ENCODE peak calls at places on chromosome 16, in seven cellular contexts. Z is IMR-90, B is mesenchymal stem cell, U is H9, E is mesendoderm, I is H1, N is trophoblast cell. P is an unnamed sample.

GRCh38 chr16:67279296-67280089 is at the start of gene PLEKHG4:
- DNase-seq in Z (peak; percentile 66), B (peak; percentile 56), U (peak; percentile 83), E (peak; percentile 82), I (peak; percentile 27), N (peak; percentile 81), P (peak; percentile 58)

GRCh38 chr16:71441348-71441781 is 489 bp downstream of the TLE7 start:
- DNase-seq in Z (no peak), B (no peak), U (peak; percentile 77), E (peak; percentile 14), I (no peak), N (peak; percentile 81), P (no peak)

GRCh38 chr16:983044-984030 is 1.8 kb downstream of the SOX8 start:
- DNase-seq in Z (no peak), B (no peak), U (no peak), E (no peak), I (no peak), N (no peak), P (no peak)

GRCh38 chr16:9955677-9956076 is 226.6 kb downstream of the GRIN2A start:
- DNase-seq in Z (no peak), B (no peak), U (no peak), E (no peak), I (no peak), N (no peak), P (no peak)

GRCh38 chr16:88194397-88195020 is 188.2 kb upstream of the ZNF469 start:
- DNase-seq in Z (peak; percentile 22), B (no peak), U (no peak), E (no peak), I (no peak), N (no peak), P (no peak)

GRCh38 chr16:88862968-88863367 is 3.5 kb downstream of the PABPN1L start:
- DNase-seq in Z (no peak), B (no peak), U (no peak), E (no peak), I (no peak), N (no peak), P (no peak)

GRCh38 chr16:24986512-24987303 is 28.5 kb downstream of the ARHGAP17 start:
- DNase-seq in Z (peak; percentile 88), B (peak; percentile 94), U (no peak), E (no peak), I (no peak), N (peak; percentile 77), P (no peak)

GRCh38 chr16:15427648-15428239 is 6.6 kb upstream of the BMERB1 start:
- DNase-seq in Z (peak; percentile 84), B (peak; percentile 77), U (no peak), E (peak; percentile 37), I (no peak), N (peak; percentile 86), P (no peak)

GRCh38 chr16:720507-720989 is 398 bp upstream of the ANTKMT start:
- DNase-seq in Z (peak; percentile 70), B (peak; percentile 89), U (peak; percentile 73), E (peak; percentile 83), I (no peak), N (no peak), P (no peak)

GRCh38 chr16:88306860-88307545 is 75.8 kb upstream of the ZNF469 start:
- DNase-seq in Z (peak; percentile 99), B (peak; percentile 99), U (no peak), E (no peak), I (no peak), N (peak; percentile 78), P (no peak)

GRCh38 chr16:1920727-1921155 is 2.5 kb upstream of the HS3ST6 start:
- DNase-seq in Z (no peak), B (peak; percentile 28), U (peak; percentile 88), E (peak; percentile 67), I (no peak), N (peak; percentile 82), P (peak; percentile 65)

GRCh38 chr16:50884066-50884860 is 142.4 kb downstream of the CYLD start:
- DNase-seq in Z (no peak), B (no peak), U (peak; percentile 65), E (peak; percentile 55), I (no peak), N (peak; percentile 3), P (no peak)

GRCh38 chr16:28984619-28985135 is at the start of gene LAT:
- DNase-seq in Z (no peak), B (no peak), U (no peak), E (no peak), I (no peak), N (no peak), P (no peak)

GRCh38 chr16:27646811-27647210 is 96.9 kb downstream of the KATNIP start:
- DNase-seq in Z (peak; percentile 36), B (no peak), U (no peak), E (no peak), I (no peak), N (no peak), P (no peak)

GRCh38 chr16:21158208-21159110 is at the start of gene LDAF1:
- DNase-seq in Z (peak; percentile 63), B (peak; percentile 82), U (peak; percentile 86), E (peak; percentile 88), I (no peak), N (peak; percentile 73), P (peak; percentile 67)

GRCh38 chr16:75227361-75228142 is 8.8 kb downstream of the CTRB1 start:
- DNase-seq in Z (no peak), B (no peak), U (no peak), E (no peak), I (no peak), N (no peak), P (no peak)

GRCh38 chr16:1990336-1991134 is 765 bp downstream of the SYNGR3 start:
- DNase-seq in Z (no peak), B (no peak), U (peak; percentile 86), E (peak; percentile 75), I (no peak), N (peak; percentile 54), P (no peak)

GRCh38 chr16:69384974-69385373 is 833 bp downstream of the TERF2 start:
- DNase-seq in Z (no peak), B (no peak), U (no peak), E (no peak), I (no peak), N (no peak), P (no peak)

GRCh38 chr16:31130899-31131298 is 4.6 kb downstream of the PRSS8 start:
- DNase-seq in Z (no peak), B (no peak), U (peak; percentile 93), E (peak; percentile 83), I (no peak), N (peak; percentile 95), P (no peak)

GRCh38 chr16:48535369-48535787 is 74.6 kb downstream of the N4BP1 start:
- DNase-seq in Z (no peak), B (no peak), U (no peak), E (no peak), I (no peak), N (no peak), P (no peak)

DNA sequence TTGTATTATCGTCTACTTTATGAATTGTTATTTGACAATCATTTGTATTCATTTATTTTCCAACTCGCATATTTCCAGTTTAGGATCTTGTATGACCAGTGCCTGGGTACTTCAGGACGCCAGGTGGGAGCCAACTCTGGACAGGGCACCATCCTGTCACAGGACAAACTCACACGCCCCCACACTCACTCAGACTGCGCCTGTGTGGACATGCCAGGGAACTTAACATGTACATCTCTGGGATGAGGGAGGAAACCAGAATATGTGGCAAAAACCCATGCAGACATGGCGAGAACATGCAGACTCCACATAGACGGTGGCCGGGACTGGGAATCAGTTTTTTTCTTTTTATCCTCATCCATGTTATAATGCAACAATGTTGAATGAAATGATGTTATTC is 68.5 kb downstream of the CLEC16A start:
- DNase-seq in Z (no peak), B (no peak), U (no peak), E (no peak), I (no peak), N (no peak), P (no peak)
- H3K79me1 ChIP-seq in Z (peaks cover 31% of the 10 kb centered on the region), B (peaks cover 24% of the 10 kb centered on the region), U (no peaks in the 10 kb centered on the region), E (no peaks in the 10 kb centered on the region), I (no peaks in the 10 kb centered on the region), N (no peaks in the 10 kb centered on the region), P (no peaks in the 10 kb centered on the region)

DNA sequence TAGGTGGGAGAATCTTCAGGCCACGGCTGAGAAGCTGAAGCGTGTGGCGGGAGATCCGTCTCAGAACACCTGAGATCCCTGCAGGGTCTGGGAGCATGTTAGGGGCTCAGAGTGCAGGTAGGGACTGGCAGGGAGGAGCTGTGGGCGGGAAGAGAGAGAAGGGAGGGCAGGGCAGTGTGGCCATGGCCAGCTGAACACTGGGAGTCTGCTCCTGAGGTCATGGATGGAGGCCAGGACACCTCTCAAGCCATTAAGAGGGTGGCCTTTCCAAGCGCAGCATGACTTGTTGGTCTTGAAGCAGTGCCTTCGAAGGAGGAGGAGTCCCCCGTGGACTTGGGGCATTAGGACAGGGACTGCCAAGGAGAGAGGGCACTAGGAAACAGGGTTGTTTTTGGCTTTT is 23.7 kb downstream of the NAA60 start:
- DNase-seq in Z (no peak), B (no peak), U (no peak), E (no peak), I (no peak), N (no peak), P (no peak)
- H3K4me2 ChIP-seq in Z (no peak overlapping the region), B (no peak overlapping the region), U (no peak overlapping the region), E (no peak overlapping the region), I (no peak overlapping the region), N (no peak overlapping the region), P (no peak overlapping the region)

DNA sequence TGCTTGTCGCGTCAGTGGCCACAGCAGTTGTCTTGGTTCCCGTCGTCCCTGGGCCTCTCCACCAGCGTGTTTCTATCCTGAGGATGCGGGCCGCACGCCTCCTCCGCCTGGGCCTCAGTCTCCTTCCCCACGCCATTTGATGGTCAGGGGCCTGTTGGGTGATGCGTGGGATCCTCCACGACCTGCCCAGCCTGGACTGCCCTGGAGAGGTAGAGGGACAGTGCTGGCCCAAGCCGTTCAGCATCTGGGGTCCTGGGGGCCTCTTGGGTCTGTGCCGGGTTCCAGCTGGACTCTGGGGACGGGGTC is 20.3 kb downstream of the GSE1 start:
- DNase-seq in Z (no peak), B (no peak), U (no peak), E (no peak), I (no peak), N (no peak), P (no peak)
- H3K79me1 ChIP-seq in Z (peaks cover 48% of the 10 kb centered on the region), B (peaks cover 61% of the 10 kb centered on the region), U (peaks cover under 1% of the 10 kb centered on the region), E (peaks cover 26% of the 10 kb centered on the region), I (peaks cover 39% of the 10 kb centered on the region), N (no peaks in the 10 kb centered on the region), P (peaks cover 16% of the 10 kb centered on the region)

GRCh38 chr16:65106792-65107191 is 15.1 kb downstream of the CDH11 start:
- DNase-seq in Z (peak; percentile 63), B (no peak), U (no peak), E (no peak), I (no peak), N (no peak), P (no peak)
- H3K4me2 ChIP-seq in Z (no peak overlapping the region), B (no peak overlapping the region), U (no peak overlapping the region), E (no peak overlapping the region), I (no peak overlapping the region), N (no peak overlapping the region), P (no peak overlapping the region)

GRCh38 chr16:14398014-14398717 is 231.9 kb downstream of the PARN start:
- DNase-seq in Z (peak; percentile 10), B (no peak), U (no peak), E (no peak), I (no peak), N (no peak), P (no peak)
- H3K79me1 ChIP-seq in Z (no peaks in the 10 kb centered on the region), B (no peaks in the 10 kb centered on the region), U (no peaks in the 10 kb centered on the region), E (no peaks in the 10 kb centered on the region), I (no peaks in the 10 kb centered on the region), N (peaks cover 19% of the 10 kb centered on the region), P (no peaks in the 10 kb centered on the region)

GRCh38 chr16:73978407-73978784 is 318.2 kb upstream of the PSMD7 start:
- DNase-seq in Z (no peak), B (no peak), U (no peak), E (no peak), I (no peak), N (no peak), P (no peak)
- H3K4me2 ChIP-seq in Z (no peak overlapping the region), B (no peak overlapping the region), U (no peak overlapping the region), E (no peak overlapping the region), I (no peak overlapping the region), N (no peak overlapping the region), P (no peak overlapping the region)